ENCODE peak calls at places on chromosomes 11 and 22, in eight cellular contexts. D is adrenal gland; B is HCT116; V is osteoblast; K is cardiac muscle cell; C is ascending aorta; S is CD8-positive, alpha-beta memory T cell; X is esophagus squamous epithelium. L is an unnamed sample. For H3K27me3, the result is how much of the 10 kb centered on the place peaks cover.

GRCh38 chr11:117180020-117180419 is 1.5 kb downstream of the SIDT2 start:
- DNase-seq in D (no peak), B (no peak), V (peak), K (no peak), C (no peak), S (no peak), X (no peak), L (no peak)

GRCh38 chr11:47020793-47021624 is 84.4 kb downstream of the CSTPP1 start:
- DNase-seq in D (no peak), B (no peak), V (no peak), K (no peak), C (no peak), S (no peak), X (no peak), L (no peak)

GRCh38 chr11:82792822-82793569 is 59.3 kb upstream of the FAM181B start:
- DNase-seq in D (no peak), B (no peak), V (no peak), K (no peak), C (no peak), S (no peak), X (no peak), L (no peak)

GRCh38 chr11:9078113-9079041 is 13.0 kb downstream of the SCUBE2 start:
- DNase-seq in D (no peak), B (no peak), V (no peak), K (no peak), C (no peak), S (no peak), X (no peak), L (peak)

GRCh38 chr11:126791446-126791845 is 209.1 kb downstream of the KIRREL3 start:
- DNase-seq in D (no peak), B (no peak), V (no peak), K (no peak), C (no peak), S (no peak), X (no peak), L (no peak)

GRCh38 chr22:23065069-23065451 is 5.3 kb upstream of the GNAZ start:
- DNase-seq in D (peak), B (no peak), V (peak), K (no peak), C (no peak), S (no peak), X (no peak), L (no peak)

GRCh38 chr11:108341654-108342053 is 118.8 kb downstream of the ATM start:
- DNase-seq in D (no peak), B (no peak), V (no peak), K (no peak), C (no peak), S (no peak), X (no peak), L (no peak)

GRCh38 chr22:32466496-32466895 is 2.2 kb upstream of the BPIFC start:
- DNase-seq in D (no peak), B (no peak), V (no peak), K (no peak), C (no peak), S (no peak), X (no peak), L (no peak)

GRCh38 chr11:75389276-75389605 is 10.1 kb upstream of the RPS3 start:
- DNase-seq in D (no peak), B (no peak), V (no peak), K (no peak), C (no peak), S (no peak), X (no peak), L (no peak)

GRCh38 chr11:11552688-11553087 is 69.1 kb downstream of the GALNT18 start:
- DNase-seq in D (no peak), B (no peak), V (no peak), K (no peak), C (no peak), S (no peak), X (no peak), L (no peak)

GRCh38 chr11:122863704-122864326 is 18.7 kb upstream of the JHY start:
- DNase-seq in D (peak), B (peak), V (peak), K (peak), C (no peak), S (no peak), X (no peak), L (no peak)

GRCh38 chr22:42693055-42693762 is 27.5 kb downstream of the A4GALT start:
- DNase-seq in D (no peak), B (no peak), V (peak), K (no peak), C (no peak), S (no peak), X (no peak), L (no peak)

GRCh38 chr11:17714356-17714854 is 5.0 kb upstream of the MYOD1 start:
- DNase-seq in D (no peak), B (no peak), V (peak), K (no peak), C (no peak), S (no peak), X (no peak), L (no peak)

GRCh38 chr11:118180300-118180703 is 3.9 kb upstream of the SCN2B start:
- DNase-seq in D (no peak), B (peak), V (no peak), K (peak), C (no peak), S (no peak), X (no peak), L (no peak)

GRCh38 chr11:10450451-10451398 is 4.3 kb upstream of the AMPD3 start:
- DNase-seq in D (peak), B (peak), V (peak), K (peak), C (no peak), S (peak), X (no peak), L (no peak)

GRCh38 chr11:5679811-5680210 is 5.1 kb downstream of the TRIM5 start:
- DNase-seq in D (no peak), B (no peak), V (peak), K (no peak), C (no peak), S (no peak), X (no peak), L (no peak)

GRCh38 chr11:76270387-76270786 is 64.1 kb upstream of the WNT11 start:
- DNase-seq in D (no peak), B (no peak), V (no peak), K (no peak), C (no peak), S (no peak), X (no peak), L (no peak)

GRCh38 chr22:46851941-46852340 is 89.5 kb downstream of the TBC1D22A start:
- DNase-seq in D (no peak), B (no peak), V (peak), K (no peak), C (no peak), S (no peak), X (no peak), L (no peak)

GRCh38 chr22:17633998-17634323 is 4.6 kb upstream of the BCL2L13 start:
- DNase-seq in D (no peak), B (no peak), V (peak), K (no peak), C (no peak), S (no peak), X (no peak), L (no peak)
- H3K27ac ChIP-seq in D (peak), B (peak), V (peak), K (no peak), C (no peak), S (peak), X (peak), L (peak)

GRCh38 chr22:20245577-20246367 is 22.3 kb downstream of the RTN4R start:
- DNase-seq in D (no peak), B (no peak), V (no peak), K (no peak), C (no peak), S (no peak), X (no peak), L (no peak)

GRCh38 chr22:20248461-20248959 is 19.6 kb downstream of the RTN4R start:
- DNase-seq in D (no peak), B (no peak), V (no peak), K (no peak), C (no peak), S (no peak), X (no peak), L (no peak)

GRCh38 chr22:20247608-20248171 is 20.4 kb downstream of the RTN4R start:
- DNase-seq in D (no peak), B (no peak), V (no peak), K (no peak), C (no peak), S (no peak), X (no peak), L (no peak)

GRCh38 chr22:20246368-20247009 is 21.6 kb downstream of the RTN4R start:
- DNase-seq in D (no peak), B (no peak), V (no peak), K (no peak), C (no peak), S (no peak), X (no peak), L (no peak)

DNA sequence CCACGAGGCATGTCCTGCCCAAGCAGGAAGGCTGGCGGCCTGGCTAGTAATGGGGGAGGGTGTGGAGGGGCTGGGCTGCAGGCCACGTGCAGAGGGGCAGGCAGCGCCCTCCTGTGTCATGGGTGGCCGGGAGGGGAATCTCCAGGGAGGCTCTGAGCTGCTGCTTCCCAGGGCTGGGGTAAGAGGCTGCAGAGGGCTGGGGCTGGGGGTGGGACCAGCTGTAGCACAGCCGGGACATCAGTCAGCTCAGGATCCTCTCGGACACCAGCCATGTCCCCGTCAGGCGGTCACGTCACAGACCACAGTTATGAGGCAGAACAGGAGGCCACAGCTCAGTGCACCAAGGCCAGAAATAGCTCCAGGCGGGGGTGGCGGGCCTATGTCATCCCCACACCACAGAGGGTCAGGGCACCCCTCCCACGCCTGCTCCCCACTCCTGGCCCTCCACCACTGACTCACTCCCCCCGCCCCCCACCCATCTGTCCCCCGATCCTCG is 21.1 kb downstream of the RTN4R start:
- DNase-seq in D (no peak), B (no peak), V (no peak), K (peak), C (no peak), S (no peak), X (no peak), L (no peak)
- H3K27me3 ChIP-seq in D (under half), B (under half), V (under half), K (under half), C (under half), S (under half), X (under half), L (under half)

GRCh38 chr11:133064961-133065360 is 467.3 kb downstream of the OPCML start:
- DNase-seq in D (no peak), B (no peak), V (no peak), K (no peak), C (no peak), S (no peak), X (no peak), L (no peak)
- H3K4me3 ChIP-seq in D (peak), B (no peak), V (peak), K (peak), C (peak), S (no peak), X (peak), L (no peak)

DNA sequence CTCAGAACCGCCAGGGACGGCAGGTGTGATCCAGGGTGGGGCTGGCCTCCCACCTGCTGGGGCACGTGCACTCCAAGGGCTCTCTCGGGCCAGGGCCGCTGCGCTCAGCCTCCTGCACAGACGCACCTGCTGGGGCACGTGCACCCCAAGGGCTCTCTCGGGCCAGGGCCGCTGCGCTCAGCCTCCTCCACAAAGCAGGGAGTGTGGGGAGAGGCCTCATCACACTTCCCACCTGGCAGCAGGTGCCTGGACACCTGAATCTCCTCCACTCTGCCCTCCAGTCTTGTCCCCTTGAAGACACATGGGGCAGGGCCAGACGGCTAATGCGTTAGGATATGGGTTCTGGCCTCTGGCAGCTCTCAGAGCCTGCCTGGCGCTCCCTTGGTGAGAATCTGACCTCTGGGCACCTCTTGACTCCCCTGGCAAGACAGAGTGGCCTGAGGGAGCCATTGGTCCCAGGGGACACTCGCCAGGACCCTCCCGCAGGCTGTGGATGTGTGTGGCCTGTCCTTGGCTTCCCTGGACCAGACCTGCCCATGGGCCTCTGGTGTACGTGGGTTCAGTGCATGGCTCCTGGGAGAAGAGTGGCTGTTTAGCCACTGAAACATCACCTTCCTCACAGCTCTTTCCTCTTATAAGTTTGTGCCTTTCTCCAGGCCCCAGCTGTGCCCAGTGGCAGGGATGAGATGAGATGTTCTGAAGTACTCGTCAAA is 73.6 kb downstream of the BRD1 start:
- DNase-seq in D (no peak), B (no peak), V (peak), K (no peak), C (no peak), S (no peak), X (no peak), L (no peak)
- H3K27ac ChIP-seq in D (no peak), B (no peak), V (no peak), K (no peak), C (no peak), S (no peak), X (no peak), L (no peak)

GRCh38 chr11:67576742-67577475 is 6.7 kb upstream of the GSTP1 start:
- DNase-seq in D (no peak), B (no peak), V (no peak), K (no peak), C (no peak), S (no peak), X (no peak), L (no peak)
- H3K27me3 ChIP-seq in D (under half), B (under half), V (under half), K (under half), C (under half), S (under half), X (under half), L (under half)

DNA sequence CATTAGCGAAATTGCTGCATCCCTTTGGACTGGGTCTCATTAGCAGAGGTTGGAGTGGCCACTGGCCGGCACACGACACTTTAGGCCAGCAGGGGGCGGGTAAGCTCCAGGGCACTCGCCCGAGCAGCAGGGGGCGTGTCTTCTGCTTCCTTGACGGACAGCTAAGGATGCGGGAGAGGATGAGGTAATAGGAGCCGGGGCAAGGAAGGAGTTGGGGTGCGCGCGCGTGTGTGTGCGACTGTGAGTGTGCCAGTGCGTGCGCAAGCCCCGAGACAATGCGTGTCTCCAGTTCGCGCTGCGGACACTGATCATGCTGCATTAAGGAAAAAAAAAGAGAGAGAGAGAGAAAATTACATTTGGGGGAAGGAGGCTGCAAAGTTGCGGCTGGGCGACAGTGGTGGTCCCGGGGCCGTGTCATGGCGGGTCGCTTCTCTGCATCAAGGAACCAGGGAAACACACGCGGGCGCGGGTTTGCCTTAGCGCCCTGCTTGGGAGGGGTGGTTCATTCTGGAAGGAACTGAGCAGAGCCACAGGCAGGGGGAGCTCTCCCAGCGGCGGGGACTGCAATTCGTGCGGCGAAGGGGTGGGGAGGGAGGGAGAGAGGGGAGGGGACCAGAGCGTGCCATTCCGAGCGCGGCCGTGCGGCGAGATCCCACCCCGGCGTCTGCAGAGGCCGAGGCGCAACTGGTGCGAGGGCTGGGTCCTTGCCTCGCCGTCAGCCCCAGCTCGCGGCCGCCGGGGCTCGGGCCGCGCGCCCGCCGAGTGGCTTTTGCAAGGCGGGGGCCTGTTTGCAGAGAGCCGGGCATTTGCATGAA is at the start of gene DTX4:
- DNase-seq in D (peak), B (peak), V (peak), K (peak), C (peak), S (peak), X (peak), L (peak)
- H3K4me3 ChIP-seq in D (peak), B (peak), V (peak), K (peak), C (peak), S (peak), X (peak), L (peak)

GRCh38 chr11:12845739-12846358 is 163.3 kb upstream of the RASSF10 start:
- DNase-seq in D (no peak), B (no peak), V (no peak), K (peak), C (no peak), S (no peak), X (no peak), L (peak)
- H3K27ac ChIP-seq in D (peak), B (no peak), V (peak), K (peak), C (no peak), S (peak), X (peak), L (peak)